ENCODE peak calls at places on chromosomes 16 and 17, in nine cellular contexts. K is NCI-H345; H is heart left ventricle; M is nephron progenitor cell; S is choroid plexus epithelial cell; E is B cell; W is activated effector memory CD4-positive, alpha-beta T cell treated with Interleukin-2 at 50 U/mL for 16 hours; G is stimulated activated CD8-positive, alpha-beta memory T cell treated with anti-CD3 and anti-CD28 coated beads, Interleukin-12 subunit alpha, Interleukin-12 subunit beta, amount 100 ng/mL, for 1 hour; U is C1 segment of cervical spinal cord. X is an unnamed sample.

GRCh38 chr17:40582328-40582901 is 17.1 kb upstream of the CCR7 start:
- DNase-seq in K (peak), H (peak), M (no peak), S (no peak), E (peak), W (peak), G (no peak), U (no peak), X (no peak)

GRCh38 chr16:48611329-48612137 is 1.6 kb upstream of the N4BP1 start:
- DNase-seq in K (no peak), H (no peak), M (no peak), S (no peak), E (peak), W (peak), G (peak), U (no peak), X (no peak)

GRCh38 chr16:76964464-76965154 is 226.4 kb upstream of the MON1B start:
- DNase-seq in K (no peak), H (no peak), M (no peak), S (no peak), E (no peak), W (no peak), G (no peak), U (no peak), X (no peak)

GRCh38 chr16:58266336-58266735 is 28.5 kb downstream of the PRSS54 start:
- DNase-seq in K (no peak), H (no peak), M (no peak), S (no peak), E (no peak), W (no peak), G (no peak), U (no peak), X (no peak)

GRCh38 chr16:55900616-55901393 is 25.6 kb upstream of the CES5A start:
- DNase-seq in K (no peak), H (no peak), M (no peak), S (no peak), E (no peak), W (no peak), G (no peak), U (no peak), X (no peak)

GRCh38 chr17:49715717-49716279 is 8.0 kb upstream of the SLC35B1 start:
- DNase-seq in K (no peak), H (no peak), M (no peak), S (no peak), E (no peak), W (peak), G (no peak), U (no peak), X (no peak)

GRCh38 chr17:39553326-39553945 is 54.3 kb downstream of the NEUROD2 start:
- DNase-seq in K (no peak), H (no peak), M (no peak), S (peak), E (no peak), W (no peak), G (no peak), U (no peak), X (no peak)

GRCh38 chr17:69716571-69716970 is 302.1 kb downstream of the MAP2K6 start:
- DNase-seq in K (no peak), H (no peak), M (no peak), S (no peak), E (no peak), W (no peak), G (no peak), U (no peak), X (no peak)

GRCh38 chr17:979539-980405 is at the start of gene NXN:
- DNase-seq in K (peak), H (peak), M (peak), S (peak), E (peak), W (peak), G (peak), U (peak), X (peak)

GRCh38 chr16:67163164-67163902 is 1.2 kb upstream of the HSF4 start:
- DNase-seq in K (peak), H (peak), M (peak), S (peak), E (peak), W (peak), G (no peak), U (no peak), X (no peak)

GRCh38 chr17:81652901-81653771 is 3.2 kb downstream of the PDE6G start:
- DNase-seq in K (no peak), H (no peak), M (peak), S (no peak), E (peak), W (no peak), G (no peak), U (no peak), X (no peak)

GRCh38 chr17:79944821-79945391 is 90.8 kb downstream of the TBC1D16 start:
- DNase-seq in K (no peak), H (peak), M (no peak), S (no peak), E (no peak), W (no peak), G (no peak), U (no peak), X (no peak)

GRCh38 chr17:44628234-44629188 is 27.8 kb upstream of the MEIOC start:
- DNase-seq in K (no peak), H (peak), M (peak), S (no peak), E (peak), W (no peak), G (no peak), U (no peak), X (no peak)

GRCh38 chr16:4283939-4284338 is 11.1 kb upstream of the TFAP4 start:
- DNase-seq in K (no peak), H (no peak), M (no peak), S (peak), E (no peak), W (no peak), G (no peak), U (no peak), X (no peak)

GRCh38 chr16:181668-182021 is 1.4 kb downstream of the HBQ1 start:
- DNase-seq in K (no peak), H (no peak), M (no peak), S (peak), E (no peak), W (no peak), G (no peak), U (no peak), X (no peak)

GRCh38 chr17:57855391-57856035 is 5.7 kb upstream of the MRPS23 start:
- DNase-seq in K (no peak), H (no peak), M (no peak), S (no peak), E (no peak), W (no peak), G (no peak), U (no peak), X (no peak)

GRCh38 chr17:32370426-32370825 is 20.5 kb downstream of the ZNF207 start:
- DNase-seq in K (no peak), H (no peak), M (no peak), S (no peak), E (no peak), W (no peak), G (no peak), U (no peak), X (no peak)

GRCh38 chr17:64508683-64509082 is 1.9 kb downstream of the CEP95 start:
- DNase-seq in K (no peak), H (no peak), M (no peak), S (no peak), E (no peak), W (no peak), G (no peak), U (no peak), X (no peak)

GRCh38 chr17:2899911-2900310 is 103.7 kb downstream of the RAP1GAP2 start:
- DNase-seq in K (no peak), H (no peak), M (no peak), S (no peak), E (no peak), W (no peak), G (no peak), U (no peak), X (no peak)

GRCh38 chr16:19696312-19696711 is 21.7 kb downstream of the KNOP1 start:
- DNase-seq in K (peak), H (peak), M (no peak), S (peak), E (no peak), W (peak), G (peak), U (no peak), X (no peak)

GRCh38 chr16:14301150-14302030 is 230.3 kb downstream of the MRTFB start:
- DNase-seq in K (no peak), H (peak), M (peak), S (peak), E (peak), W (no peak), G (no peak), U (peak), X (no peak)

GRCh38 chr16:75097941-75098897 is 18.4 kb downstream of the LDHD start:
- DNase-seq in K (no peak), H (no peak), M (no peak), S (no peak), E (no peak), W (peak), G (peak), U (no peak), X (peak)

GRCh38 chr17:44919411-44919810 is 4.1 kb upstream of the GFAP start:
- DNase-seq in K (no peak), H (no peak), M (no peak), S (no peak), E (no peak), W (no peak), G (no peak), U (no peak), X (no peak)

GRCh38 chr16:80716564-80717139 is 87.7 kb downstream of the CDYL2 start:
- DNase-seq in K (no peak), H (no peak), M (no peak), S (no peak), E (no peak), W (no peak), G (no peak), U (no peak), X (no peak)

GRCh38 chr17:63928172-63928666 is 3.9 kb downstream of the CD79B start:
- DNase-seq in K (no peak), H (no peak), M (no peak), S (no peak), E (no peak), W (no peak), G (no peak), U (no peak), X (no peak)

GRCh38 chr16:16857603-16858283 is 478.8 kb downstream of the NPIPA7 start:
- DNase-seq in K (peak), H (no peak), M (no peak), S (no peak), E (no peak), W (no peak), G (no peak), U (no peak), X (no peak)

GRCh38 chr17:6489016-6489550 is 44.8 kb downstream of the PIMREG start:
- DNase-seq in K (no peak), H (no peak), M (no peak), S (no peak), E (no peak), W (no peak), G (no peak), U (no peak), X (no peak)